ENCODE peak calls at places on chromosomes 3 and 15, in ten cellular contexts. M is NCI-H1105; A is cardiac muscle cell; J is left ventricle myocardium superior; C is hepatic stellate cell; D is right lobe of liver; F is HCT116; Z is T follicular helper cell; Q is K562; G is CD8-positive, alpha-beta memory T cell. X is an unnamed sample.

GRCh38 chr3:43728947-43729346 is 38.2 kb downstream of the ABHD5 start:
- DNase-seq in M (no peak), A (no peak), J (no peak), C (no peak), D (no peak), F (no peak), Z (no peak), Q (no peak), G (no peak), X (no peak)

GRCh38 chr3:82261013-82261412 is 499.6 kb upstream of the GBE1 start:
- DNase-seq in M (peak), A (no peak), J (no peak), C (no peak), D (no peak), F (no peak), Z (no peak), Q (no peak), G (no peak), X (no peak)

GRCh38 chr3:5072100-5072816 is 49.8 kb upstream of the ARL8B start:
- DNase-seq in M (no peak), A (no peak), J (no peak), C (no peak), D (peak), F (no peak), Z (no peak), Q (no peak), G (no peak), X (no peak)

GRCh38 chr3:143203848-143204247 is 84.3 kb downstream of the CHST2 start:
- DNase-seq in M (no peak), A (no peak), J (no peak), C (peak), D (no peak), F (no peak), Z (no peak), Q (no peak), G (no peak), X (peak)

GRCh38 chr3:8386221-8386620 is 115.4 kb upstream of the LMCD1 start:
- DNase-seq in M (no peak), A (no peak), J (no peak), C (no peak), D (no peak), F (no peak), Z (no peak), Q (no peak), G (no peak), X (no peak)

GRCh38 chr15:72685925-72686794 is at the start of the genes BBS4 and HIGD2B:
- DNase-seq in M (no peak), A (peak), J (peak), C (peak), D (peak), F (peak), Z (peak), Q (peak), G (peak), X (peak)

GRCh38 chr3:127784865-127785710 is 37.2 kb downstream of the MGLL start:
- DNase-seq in M (peak), A (no peak), J (no peak), C (no peak), D (peak), F (no peak), Z (no peak), Q (no peak), G (no peak), X (no peak)

GRCh38 chr3:32410367-32411246 is 19.0 kb downstream of the CMTM7 start:
- DNase-seq in M (no peak), A (no peak), J (no peak), C (no peak), D (no peak), F (no peak), Z (no peak), Q (no peak), G (no peak), X (no peak)

GRCh38 chr3:148062590-148062989 is 635.1 kb upstream of the AGTR1 start:
- DNase-seq in M (peak), A (no peak), J (no peak), C (no peak), D (no peak), F (no peak), Z (no peak), Q (no peak), G (no peak), X (no peak)

GRCh38 chr3:54891540-54891897 is 36.3 kb downstream of the LRTM1 start:
- DNase-seq in M (no peak), A (peak), J (peak), C (peak), D (no peak), F (no peak), Z (no peak), Q (peak), G (no peak), X (peak)

GRCh38 chr3:10950476-10951294 is 41.9 kb upstream of the SLC6A1 start:
- DNase-seq in M (no peak), A (peak), J (peak), C (peak), D (no peak), F (peak), Z (no peak), Q (peak), G (no peak), X (peak)

GRCh38 chr3:81249540-81250029 is 511.9 kb downstream of the GBE1 start:
- DNase-seq in M (no peak), A (no peak), J (no peak), C (peak), D (no peak), F (no peak), Z (no peak), Q (no peak), G (no peak), X (peak)

GRCh38 chr15:63369766-63370165 is 11.9 kb downstream of the CA12 start:
- DNase-seq in M (no peak), A (no peak), J (no peak), C (no peak), D (no peak), F (no peak), Z (no peak), Q (no peak), G (no peak), X (no peak)

GRCh38 chr15:77904901-77905300 is 172.6 kb downstream of the TBC1D2B start:
- DNase-seq in M (no peak), A (no peak), J (no peak), C (no peak), D (peak), F (no peak), Z (no peak), Q (no peak), G (no peak), X (no peak)

GRCh38 chr3:59163953-59164352 is 114.1 kb upstream of the CFAP20DC start:
- DNase-seq in M (no peak), A (no peak), J (no peak), C (no peak), D (no peak), F (no peak), Z (no peak), Q (no peak), G (no peak), X (no peak)

X was measured in fibroblast of pulmonary artery.